ENCODE peak calls at places on chromosomes 7 and 10, in nine cellular contexts. One of them, this sample, is unnamed.
A peak's percentile ranks its signal among the peaks of the same experiment; 100 is the strongest.

GRCh38 chr10:74320717-74321116 is 169.7 kb downstream of the ADK start:
- DNase-seq in hepatocyte: no peak
- DNase-seq in H54: no peak
- DNase-seq in colonic mucosa: no peak
- DNase-seq in NCI-H1436: no peak
- DNase-seq in stimulated activated naive CD4-positive, alpha-beta T cell: no peak
- DNase-seq in neural progenitor cell: no peak
- DNase-seq in PC-3: no peak
- DNase-seq in Panc1: no peak
- DNase-seq in this sample: no peak

GRCh38 chr10:18875480-18875879 is 173.1 kb upstream of the MALRD1 start:
- DNase-seq in hepatocyte: no peak
- DNase-seq in H54: no peak
- DNase-seq in colonic mucosa: no peak
- DNase-seq in NCI-H1436: no peak
- DNase-seq in stimulated activated naive CD4-positive, alpha-beta T cell: no peak
- DNase-seq in neural progenitor cell: no peak
- DNase-seq in PC-3: peak; percentile 69
- DNase-seq in Panc1: no peak
- DNase-seq in this sample: no peak

GRCh38 chr7:43785425-43785824 is 26.9 kb downstream of the BLVRA start:
- DNase-seq in hepatocyte: peak; percentile 76
- DNase-seq in H54: peak; percentile 91
- DNase-seq in colonic mucosa: no peak
- DNase-seq in NCI-H1436: no peak
- DNase-seq in stimulated activated naive CD4-positive, alpha-beta T cell: no peak
- DNase-seq in neural progenitor cell: no peak
- DNase-seq in PC-3: peak; percentile 67
- DNase-seq in Panc1: no peak
- DNase-seq in this sample: peak; percentile 40

GRCh38 chr7:28140964-28141363 is 39.6 kb downstream of the JAZF1 start:
- DNase-seq in hepatocyte: no peak
- DNase-seq in H54: no peak
- DNase-seq in colonic mucosa: no peak
- DNase-seq in NCI-H1436: no peak
- DNase-seq in stimulated activated naive CD4-positive, alpha-beta T cell: no peak
- DNase-seq in neural progenitor cell: no peak
- DNase-seq in PC-3: no peak
- DNase-seq in Panc1: no peak
- DNase-seq in this sample: no peak

GRCh38 chr10:59435707-59436106 is 73.4 kb upstream of the FAM13C start:
- DNase-seq in hepatocyte: no peak
- DNase-seq in H54: no peak
- DNase-seq in colonic mucosa: no peak
- DNase-seq in NCI-H1436: no peak
- DNase-seq in stimulated activated naive CD4-positive, alpha-beta T cell: no peak
- DNase-seq in neural progenitor cell: peak; percentile 43
- DNase-seq in PC-3: no peak
- DNase-seq in Panc1: no peak
- DNase-seq in this sample: no peak

GRCh38 chr10:92699518-92700272 is 9.9 kb downstream of the HHEX start:
- DNase-seq in hepatocyte: peak; percentile 37
- DNase-seq in H54: peak; percentile 58
- DNase-seq in colonic mucosa: peak; percentile 26
- DNase-seq in NCI-H1436: no peak
- DNase-seq in stimulated activated naive CD4-positive, alpha-beta T cell: no peak
- DNase-seq in neural progenitor cell: peak; percentile 19
- DNase-seq in PC-3: peak; percentile 56
- DNase-seq in Panc1: no peak
- DNase-seq in this sample: peak; percentile 30

GRCh38 chr10:90193240-90193985 is 492.0 kb downstream of the KIF20B start:
- DNase-seq in hepatocyte: no peak
- DNase-seq in H54: no peak
- DNase-seq in colonic mucosa: no peak
- DNase-seq in NCI-H1436: no peak
- DNase-seq in stimulated activated naive CD4-positive, alpha-beta T cell: no peak
- DNase-seq in neural progenitor cell: no peak
- DNase-seq in PC-3: peak; percentile 41
- DNase-seq in Panc1: no peak
- DNase-seq in this sample: no peak

GRCh38 chr7:4361774-4362173 is 320.3 kb upstream of the FOXK1 start:
- DNase-seq in hepatocyte: no peak
- DNase-seq in H54: peak; percentile 19
- DNase-seq in colonic mucosa: no peak
- DNase-seq in NCI-H1436: no peak
- DNase-seq in stimulated activated naive CD4-positive, alpha-beta T cell: no peak
- DNase-seq in neural progenitor cell: no peak
- DNase-seq in PC-3: no peak
- DNase-seq in Panc1: no peak
- DNase-seq in this sample: no peak

GRCh38 chr10:15136129-15136726 is 32.3 kb downstream of the NMT2 start:
- DNase-seq in hepatocyte: no peak
- DNase-seq in H54: no peak
- DNase-seq in colonic mucosa: no peak
- DNase-seq in NCI-H1436: no peak
- DNase-seq in stimulated activated naive CD4-positive, alpha-beta T cell: no peak
- DNase-seq in neural progenitor cell: no peak
- DNase-seq in PC-3: no peak
- DNase-seq in Panc1: no peak
- DNase-seq in this sample: no peak

GRCh38 chr7:5567810-5568209 is 144.2 kb upstream of the TNRC18 start:
- DNase-seq in hepatocyte: no peak
- DNase-seq in H54: no peak
- DNase-seq in colonic mucosa: no peak
- DNase-seq in NCI-H1436: no peak
- DNase-seq in stimulated activated naive CD4-positive, alpha-beta T cell: no peak
- DNase-seq in neural progenitor cell: no peak
- DNase-seq in PC-3: no peak
- DNase-seq in Panc1: no peak
- DNase-seq in this sample: no peak

GRCh38 chr10:21888959-21889358 is 114.6 kb downstream of the DNAJC1 start:
- DNase-seq in hepatocyte: no peak
- DNase-seq in H54: no peak
- DNase-seq in colonic mucosa: no peak
- DNase-seq in NCI-H1436: peak; percentile 6
- DNase-seq in stimulated activated naive CD4-positive, alpha-beta T cell: no peak
- DNase-seq in neural progenitor cell: no peak
- DNase-seq in PC-3: no peak
- DNase-seq in Panc1: no peak
- DNase-seq in this sample: peak; percentile 10

GRCh38 chr10:95306851-95307250 is 16.0 kb upstream of the PDLIM1 start:
- DNase-seq in hepatocyte: no peak
- DNase-seq in H54: no peak
- DNase-seq in colonic mucosa: no peak
- DNase-seq in NCI-H1436: no peak
- DNase-seq in stimulated activated naive CD4-positive, alpha-beta T cell: no peak
- DNase-seq in neural progenitor cell: no peak
- DNase-seq in PC-3: no peak
- DNase-seq in Panc1: no peak
- DNase-seq in this sample: no peak

GRCh38 chr10:98267894-98268693 is at the start of gene LOXL4:
- DNase-seq in hepatocyte: peak; percentile 68
- DNase-seq in H54: no peak
- DNase-seq in colonic mucosa: no peak
- DNase-seq in NCI-H1436: peak; percentile 10
- DNase-seq in stimulated activated naive CD4-positive, alpha-beta T cell: no peak
- DNase-seq in neural progenitor cell: peak; percentile 60
- DNase-seq in PC-3: peak; percentile 19
- DNase-seq in Panc1: no peak
- DNase-seq in this sample: no peak

GRCh38 chr10:129816702-129817101 is 147.4 kb downstream of the EBF3 start:
- DNase-seq in hepatocyte: no peak
- DNase-seq in H54: no peak
- DNase-seq in colonic mucosa: no peak
- DNase-seq in NCI-H1436: no peak
- DNase-seq in stimulated activated naive CD4-positive, alpha-beta T cell: no peak
- DNase-seq in neural progenitor cell: no peak
- DNase-seq in PC-3: no peak
- DNase-seq in Panc1: no peak
- DNase-seq in this sample: no peak

GRCh38 chr10:36725581-36726520 is 399.5 kb upstream of the ANKRD30A start:
- DNase-seq in hepatocyte: peak; percentile 60
- DNase-seq in H54: peak; percentile 59
- DNase-seq in colonic mucosa: no peak
- DNase-seq in NCI-H1436: peak; percentile 78
- DNase-seq in stimulated activated naive CD4-positive, alpha-beta T cell: no peak
- DNase-seq in neural progenitor cell: peak; percentile 80
- DNase-seq in PC-3: peak; percentile 100
- DNase-seq in Panc1: peak; percentile 54
- DNase-seq in this sample: no peak

GRCh38 chr7:29485376-29486190 is 78.1 kb upstream of the PRR15 start:
- DNase-seq in hepatocyte: no peak
- DNase-seq in H54: no peak
- DNase-seq in colonic mucosa: no peak
- DNase-seq in NCI-H1436: peak; percentile 5
- DNase-seq in stimulated activated naive CD4-positive, alpha-beta T cell: no peak
- DNase-seq in neural progenitor cell: no peak
- DNase-seq in PC-3: no peak
- DNase-seq in Panc1: no peak
- DNase-seq in this sample: no peak

GRCh38 chr7:29623976-29624375 is 60.3 kb downstream of the PRR15 start:
- DNase-seq in hepatocyte: no peak
- DNase-seq in H54: no peak
- DNase-seq in colonic mucosa: no peak
- DNase-seq in NCI-H1436: peak; percentile 49
- DNase-seq in stimulated activated naive CD4-positive, alpha-beta T cell: no peak
- DNase-seq in neural progenitor cell: no peak
- DNase-seq in PC-3: peak; percentile 87
- DNase-seq in Panc1: no peak
- DNase-seq in this sample: no peak

GRCh38 chr7:311796-312195 is 21.8 kb downstream of the FOXL3 start:
- DNase-seq in hepatocyte: no peak
- DNase-seq in H54: no peak
- DNase-seq in colonic mucosa: no peak
- DNase-seq in NCI-H1436: no peak
- DNase-seq in stimulated activated naive CD4-positive, alpha-beta T cell: no peak
- DNase-seq in neural progenitor cell: no peak
- DNase-seq in PC-3: no peak
- DNase-seq in Panc1: no peak
- DNase-seq in this sample: no peak

GRCh38 chr10:35153723-35154122 is 27.1 kb downstream of the CREM start:
- DNase-seq in hepatocyte: no peak
- DNase-seq in H54: no peak
- DNase-seq in colonic mucosa: no peak
- DNase-seq in NCI-H1436: no peak
- DNase-seq in stimulated activated naive CD4-positive, alpha-beta T cell: no peak
- DNase-seq in neural progenitor cell: no peak
- DNase-seq in PC-3: no peak
- DNase-seq in Panc1: no peak
- DNase-seq in this sample: no peak

GRCh38 chr7:127896683-127897082 is 134.6 kb downstream of the LRRC4 start:
- DNase-seq in hepatocyte: no peak
- DNase-seq in H54: no peak
- DNase-seq in colonic mucosa: no peak
- DNase-seq in NCI-H1436: no peak
- DNase-seq in stimulated activated naive CD4-positive, alpha-beta T cell: no peak
- DNase-seq in neural progenitor cell: no peak
- DNase-seq in PC-3: no peak
- DNase-seq in Panc1: no peak
- DNase-seq in this sample: no peak